ENCODE peak calls at places on chromosome 11, in six cellular contexts. One of them, this sample, is unnamed.

GRCh38 chr11:69448471-69449284 is 32.8 kb upstream of the LINC01488 start:
- DNase-seq in AG09309: no peak
- DNase-seq in cerebellum: no peak
- DNase-seq in adipocyte: no peak
- DNase-seq in COR-L47: no peak
- DNase-seq in RCC 7860: no peak
- DNase-seq in this sample: peak; percentile 52

GRCh38 chr11:76626921-76627391 is 43.6 kb downstream of the LRRC32 start:
- DNase-seq in AG09309: peak; percentile 61
- DNase-seq in cerebellum: no peak
- DNase-seq in adipocyte: no peak
- DNase-seq in COR-L47: no peak
- DNase-seq in RCC 7860: peak; percentile 55
- DNase-seq in this sample: peak; percentile 35

GRCh38 chr11:128040603-128041002 is 546.8 kb downstream of the ETS1 start:
- DNase-seq in AG09309: no peak
- DNase-seq in cerebellum: no peak
- DNase-seq in adipocyte: peak; percentile 47
- DNase-seq in COR-L47: no peak
- DNase-seq in RCC 7860: no peak
- DNase-seq in this sample: no peak

GRCh38 chr11:130801287-130802146 is 114.8 kb downstream of the SNX19 start:
- DNase-seq in AG09309: peak; percentile 66
- DNase-seq in cerebellum: no peak
- DNase-seq in adipocyte: peak; percentile 43
- DNase-seq in COR-L47: no peak
- DNase-seq in RCC 7860: peak; percentile 95
- DNase-seq in this sample: no peak

GRCh38 chr11:1564535-1565172 is 7.4 kb downstream of the DUSP8 start:
- DNase-seq in AG09309: peak; percentile 32
- DNase-seq in cerebellum: peak; percentile 85
- DNase-seq in adipocyte: peak; percentile 62
- DNase-seq in COR-L47: no peak
- DNase-seq in RCC 7860: peak; percentile 67
- DNase-seq in this sample: no peak

GRCh38 chr11:12180257-12181205 is 70.1 kb downstream of the MICAL2 start:
- DNase-seq in AG09309: no peak
- DNase-seq in cerebellum: no peak
- DNase-seq in adipocyte: peak; percentile 30
- DNase-seq in COR-L47: no peak
- DNase-seq in RCC 7860: peak; percentile 75
- DNase-seq in this sample: no peak

GRCh38 chr11:82750643-82751139 is 17.0 kb upstream of the FAM181B start:
- DNase-seq in AG09309: no peak
- DNase-seq in cerebellum: no peak
- DNase-seq in adipocyte: peak; percentile 2
- DNase-seq in COR-L47: no peak
- DNase-seq in RCC 7860: no peak
- DNase-seq in this sample: no peak

GRCh38 chr11:75562836-75563484 is 907 bp downstream of the SERPINH1 start:
- DNase-seq in AG09309: no peak
- DNase-seq in cerebellum: no peak
- DNase-seq in adipocyte: peak; percentile 63
- DNase-seq in COR-L47: no peak
- DNase-seq in RCC 7860: peak; percentile 73
- DNase-seq in this sample: no peak

GRCh38 chr11:34988294-34989255 is 72.2 kb downstream of the PDHX start:
- DNase-seq in AG09309: no peak
- DNase-seq in cerebellum: no peak
- DNase-seq in adipocyte: peak; percentile 42
- DNase-seq in COR-L47: no peak
- DNase-seq in RCC 7860: peak; percentile 45
- DNase-seq in this sample: no peak

GRCh38 chr11:69658606-69659450 is 16.3 kb downstream of the LTO1 start:
- DNase-seq in AG09309: no peak
- DNase-seq in cerebellum: no peak
- DNase-seq in adipocyte: no peak
- DNase-seq in COR-L47: no peak
- DNase-seq in RCC 7860: no peak
- DNase-seq in this sample: peak; percentile 28

GRCh38 chr11:26626346-26626745 is 54.3 kb upstream of the MUC15 start:
- DNase-seq in AG09309: no peak
- DNase-seq in cerebellum: no peak
- DNase-seq in adipocyte: peak; percentile 8
- DNase-seq in COR-L47: no peak
- DNase-seq in RCC 7860: no peak
- DNase-seq in this sample: no peak

GRCh38 chr11:129814244-129814992 is 1.2 kb upstream of the TMEM45B start:
- DNase-seq in AG09309: no peak
- DNase-seq in cerebellum: no peak
- DNase-seq in adipocyte: no peak
- DNase-seq in COR-L47: no peak
- DNase-seq in RCC 7860: no peak
- DNase-seq in this sample: no peak

GRCh38 chr11:118406599-118407166 is 5.3 kb downstream of the ATP5MG start:
- DNase-seq in AG09309: peak; percentile 14
- DNase-seq in cerebellum: no peak
- DNase-seq in adipocyte: peak; percentile 22
- DNase-seq in COR-L47: peak; percentile 90
- DNase-seq in RCC 7860: no peak
- DNase-seq in this sample: no peak

GRCh38 chr11:25702417-25702816 is 629.5 kb upstream of the ANO3 start:
- DNase-seq in AG09309: no peak
- DNase-seq in cerebellum: no peak
- DNase-seq in adipocyte: no peak
- DNase-seq in COR-L47: no peak
- DNase-seq in RCC 7860: no peak
- DNase-seq in this sample: no peak

GRCh38 chr11:123407124-123407995 is 22.7 kb upstream of the GRAMD1B start:
- DNase-seq in AG09309: no peak
- DNase-seq in cerebellum: peak; percentile 46
- DNase-seq in adipocyte: peak; percentile 76
- DNase-seq in COR-L47: peak; percentile 92
- DNase-seq in RCC 7860: peak; percentile 12
- DNase-seq in this sample: no peak

GRCh38 chr11:11782532-11783110 is 59.2 kb upstream of the USP47 start:
- DNase-seq in AG09309: no peak
- DNase-seq in cerebellum: no peak
- DNase-seq in adipocyte: no peak
- DNase-seq in COR-L47: peak; percentile 90
- DNase-seq in RCC 7860: no peak
- DNase-seq in this sample: no peak

GRCh38 chr11:114614127-114614720 is 18.6 kb upstream of the NXPE4 start:
- DNase-seq in AG09309: no peak
- DNase-seq in cerebellum: no peak
- DNase-seq in adipocyte: no peak
- DNase-seq in COR-L47: no peak
- DNase-seq in RCC 7860: no peak
- DNase-seq in this sample: no peak

GRCh38 chr11:33857924-33858323 is 34.0 kb downstream of the LMO2 start:
- DNase-seq in AG09309: peak; percentile 5
- DNase-seq in cerebellum: peak; percentile 65
- DNase-seq in adipocyte: peak; percentile 92
- DNase-seq in COR-L47: peak; percentile 63
- DNase-seq in RCC 7860: peak; percentile 7
- DNase-seq in this sample: peak; percentile 93

GRCh38 chr11:120248551-120249278 is 8.8 kb downstream of the POU2F3 start:
- DNase-seq in AG09309: peak; percentile 17
- DNase-seq in cerebellum: no peak
- DNase-seq in adipocyte: peak; percentile 33
- DNase-seq in COR-L47: no peak
- DNase-seq in RCC 7860: peak; percentile 33
- DNase-seq in this sample: peak; percentile 38

GRCh38 chr11:69892986-69893555 is 73.9 kb upstream of the FGF3 start:
- DNase-seq in AG09309: no peak
- DNase-seq in cerebellum: peak; percentile 87
- DNase-seq in adipocyte: no peak
- DNase-seq in COR-L47: no peak
- DNase-seq in RCC 7860: no peak
- DNase-seq in this sample: peak; percentile 80

GRCh38 chr11:107785401-107785800 is 73.2 kb downstream of the SLC35F2 start:
- DNase-seq in AG09309: no peak
- DNase-seq in cerebellum: no peak
- DNase-seq in adipocyte: no peak
- DNase-seq in COR-L47: no peak
- DNase-seq in RCC 7860: peak; percentile 76
- DNase-seq in this sample: no peak

GRCh38 chr11:2587132-2587930 is 112.5 kb downstream of the KCNQ1OT1 start:
- DNase-seq in AG09309: no peak
- DNase-seq in cerebellum: no peak
- DNase-seq in adipocyte: no peak
- DNase-seq in COR-L47: no peak
- DNase-seq in RCC 7860: no peak
- DNase-seq in this sample: peak; percentile 79

This sample was measured in posterior vena cava.